ENCODE peak calls at places on chromosomes 16 and 17, in ten cellular contexts. Q, C, R, L, E, Z, J, V, S and M are unnamed samples.

GRCh38 chr17:66904760-66905637 is 59.5 kb upstream of the CACNG4 start:
- DNase-seq in J (no peak), Q (peak; percentile 60), S (no peak), E (no peak), Z (peak; percentile 36), C (peak; percentile 71), V (no peak), R (no peak), L (peak; percentile 72), M (no peak)

GRCh38 chr17:48542956-48543853 is 1.7 kb downstream of the HOXB2 start:
- DNase-seq in R (peak; percentile 36), S (no peak), C (peak; percentile 4), Z (peak; percentile 52), E (peak; percentile 57), L (peak; percentile 67), J (peak; percentile 73), V (no peak), Q (no peak), M (peak; percentile 33)

GRCh38 chr17:61155590-61156181 is 244.0 kb upstream of the TBX2 start:
- DNase-seq in L (no peak), R (no peak), Z (no peak), Q (no peak), C (no peak), S (no peak), V (no peak), J (no peak), E (no peak), M (no peak)

GRCh38 chr16:31179747-31180458 is at the start of gene FUS:
- DNase-seq in J (peak; percentile 96), E (peak; percentile 94), S (peak; percentile 59), V (peak; percentile 92), L (peak; percentile 83), R (peak; percentile 89), Z (peak; percentile 91), C (peak; percentile 56), Q (peak; percentile 88), M (peak; percentile 89)

GRCh38 chr17:22161376-22161775 is 469.1 kb downstream of the KCNJ18 start:
- DNase-seq in J (no peak), E (no peak), R (no peak), C (no peak), V (no peak), Q (no peak), L (no peak), S (no peak), Z (no peak), M (no peak)

GRCh38 chr17:57574040-57574513 is 171.0 kb downstream of the CCDC182 start:
- DNase-seq in L (peak; percentile 43), V (no peak), S (no peak), Z (peak; percentile 52), Q (peak; percentile 32), J (peak; percentile 83), R (no peak), C (no peak), E (no peak), M (peak; percentile 64)

GRCh38 chr17:50872710-50873424 is 6.7 kb upstream of the TOB1 start:
- DNase-seq in Z (no peak), C (no peak), E (no peak), V (no peak), S (no peak), Q (peak; percentile 64), J (peak; percentile 71), R (no peak), L (peak; percentile 25), M (peak; percentile 39)

GRCh38 chr16:79639576-79640311 is 39.2 kb upstream of the MAF start:
- DNase-seq in R (no peak), L (no peak), J (no peak), E (no peak), V (no peak), C (no peak), Q (no peak), Z (no peak), S (no peak), M (no peak)

GRCh38 chr17:9937164-9937835 is 32.2 kb upstream of the RCVRN start:
- DNase-seq in Z (peak; percentile 36), L (no peak), E (peak; percentile 16), C (no peak), V (no peak), J (no peak), Q (no peak), R (no peak), S (no peak), M (peak; percentile 80)

GRCh38 chr17:49566668-49567071 is 9.0 kb upstream of the NXPH3 start:
- DNase-seq in C (no peak), R (no peak), Z (peak; percentile 66), S (no peak), L (no peak), E (no peak), Q (no peak), J (peak; percentile 19), V (no peak), M (no peak)

GRCh38 chr16:1538804-1539520 is 5.5 kb downstream of the TMEM204 start:
- DNase-seq in R (no peak), J (peak; percentile 55), S (no peak), V (no peak), Z (no peak), L (no peak), Q (no peak), E (no peak), C (no peak), M (no peak)

GRCh38 chr16:29994613-29995329 is 646 bp downstream of the HIRIP3 start:
- DNase-seq in Z (peak; percentile 54), R (peak; percentile 54), S (no peak), E (peak; percentile 86), V (no peak), L (peak; percentile 66), C (peak; percentile 30), J (no peak), Q (peak; percentile 56), M (no peak)

GRCh38 chr16:66569827-66570405 is 3.7 kb downstream of the CMTM1 start:
- DNase-seq in E (no peak), S (no peak), J (no peak), Z (no peak), Q (no peak), C (peak; percentile 49), V (no peak), R (no peak), L (peak; percentile 81), M (no peak)

GRCh38 chr17:73043686-73044581 is 48.6 kb downstream of the SLC39A11 start:
- DNase-seq in Z (no peak), Q (no peak), L (peak; percentile 87), E (no peak), S (no peak), J (no peak), V (no peak), C (peak; percentile 68), R (no peak), M (no peak)

GRCh38 chr17:45640141-45640850 is 143.8 kb upstream of the CRHR1 start:
- DNase-seq in J (peak; percentile 81), E (peak; percentile 68), L (peak; percentile 76), Z (peak; percentile 57), Q (peak; percentile 42), R (peak; percentile 61), V (no peak), S (no peak), C (peak; percentile 59), M (peak; percentile 60)

GRCh38 chr17:51258756-51259573 is 884 bp downstream of the MBTD1 start:
- DNase-seq in V (no peak), S (no peak), C (no peak), L (no peak), Z (peak; percentile 16), Q (no peak), J (no peak), R (no peak), E (peak; percentile 34), M (no peak)

GRCh38 chr16:28491080-28491969 is 549 bp downstream of the CLN3 start:
- DNase-seq in L (no peak), C (no peak), S (no peak), Z (peak; percentile 48), Q (peak; percentile 40), J (peak; percentile 70), R (no peak), E (peak; percentile 53), V (peak; percentile 43), M (peak; percentile 75)

GRCh38 chr17:5031365-5032082 is 3.7 kb downstream of the SLC52A1 start:
- DNase-seq in J (peak; percentile 83), E (peak; percentile 88), V (peak; percentile 57), L (peak; percentile 73), S (no peak), Z (peak; percentile 83), Q (peak; percentile 70), C (peak; percentile 68), R (peak; percentile 77), M (peak; percentile 82)

GRCh38 chr16:4519274-4520058 is 19.1 kb downstream of the CDIP1 start:
- DNase-seq in V (no peak), C (no peak), S (no peak), Q (no peak), Z (no peak), E (no peak), L (no peak), R (no peak), J (no peak), M (no peak)
- H3K27ac ChIP-seq in V (no peak overlapping the region), C (no peak overlapping the region), S (no peak overlapping the region), Q (no peak overlapping the region), Z (no peak overlapping the region), E (no peak overlapping the region), L (no peak overlapping the region), R (no peak overlapping the region), J (no peak overlapping the region), M (no peak overlapping the region)

DNA sequence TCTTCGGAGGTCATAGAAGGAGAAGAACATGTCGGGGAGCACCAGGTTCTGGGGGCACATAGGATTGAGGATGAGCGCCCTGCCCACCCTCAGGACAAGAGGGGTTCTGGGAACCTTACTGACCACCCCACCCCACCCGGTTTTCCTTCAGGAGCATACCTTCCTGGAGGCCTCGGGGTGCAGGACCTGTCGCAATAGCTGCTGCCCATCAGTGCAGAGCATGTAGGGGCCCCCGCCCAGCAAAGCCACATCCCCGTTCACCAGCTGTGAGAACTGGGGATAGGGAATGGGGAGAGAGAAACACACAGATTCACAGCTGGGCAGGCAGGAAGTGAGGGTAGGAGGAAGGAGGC is 2.1 kb downstream of the ESRP2 start:
- DNase-seq in E (no peak), S (no peak), Q (no peak), V (no peak), Z (no peak), L (no peak), J (no peak), C (no peak), R (no peak), M (no peak)
- H3K27ac ChIP-seq in E (peak overlapping the region; percentile 69), S (peak overlapping the region; percentile 94), Q (peak overlapping the region; percentile 94), V (no peak overlapping the region), Z (no peak overlapping the region), L (no peak overlapping the region), J (no peak overlapping the region), C (no peak overlapping the region), R (no peak overlapping the region), M (no peak overlapping the region)

DNA sequence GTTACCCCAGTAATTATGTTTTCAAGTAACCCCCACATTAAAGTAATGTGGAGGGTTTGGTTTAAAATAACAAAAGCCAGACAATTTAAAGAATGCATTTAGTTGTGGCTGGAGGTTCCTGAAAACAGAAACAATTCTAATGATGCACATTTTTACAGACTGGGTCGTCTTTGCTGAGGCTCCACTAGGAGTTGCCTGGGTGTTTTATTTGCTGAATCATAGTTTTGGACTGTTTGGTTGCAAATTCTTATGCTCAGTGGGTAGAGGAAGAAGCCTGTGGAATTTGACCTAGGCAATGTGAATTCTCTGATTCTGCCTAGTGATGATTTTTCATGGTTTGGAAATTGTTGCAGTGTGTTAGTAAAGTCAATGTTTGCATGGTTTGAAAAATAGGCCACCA is 16.3 kb downstream of the SHISA9 start:
- DNase-seq in S (no peak), Z (no peak), R (no peak), L (no peak), C (no peak), V (no peak), E (no peak), Q (no peak), J (no peak), M (no peak)
- H3K27ac ChIP-seq in S (no peak overlapping the region), Z (no peak overlapping the region), R (no peak overlapping the region), L (no peak overlapping the region), C (no peak overlapping the region), V (no peak overlapping the region), E (no peak overlapping the region), Q (no peak overlapping the region), J (no peak overlapping the region), M (no peak overlapping the region)

GRCh38 chr17:81839301-81839700 is 4.5 kb upstream of the PPP1R27 start:
- DNase-seq in S (no peak), R (no peak), L (no peak), J (no peak), Z (no peak), E (no peak), Q (no peak), V (no peak), C (no peak), M (no peak)
- H3K27ac ChIP-seq in S (peak overlapping the region; percentile 93), R (no peak overlapping the region), L (no peak overlapping the region), J (peak overlapping the region; percentile 98), Z (no peak overlapping the region), E (no peak overlapping the region), Q (no peak overlapping the region), V (no peak overlapping the region), C (no peak overlapping the region), M (no peak overlapping the region)